ENCODE peak calls at places on chromosomes 4 and X, in six cellular contexts. H is A673; B is GM23338; F is upper lobe of right lung; J is CD8-positive, alpha-beta T cell; G is neural progenitor cell. M is an unnamed sample. For H3K4me1, the result is how much of the 10 kb centered on the place peaks cover.

GRCh38 chrX:105882581-105883275 is 60.4 kb downstream of the NRK start:
- DNase-seq in H (peak), B (no peak), F (no peak), J (no peak), G (no peak), M (no peak)

GRCh38 chr4:153759407-153760226 is at the start of gene RNF175:
- DNase-seq in H (peak), B (peak), F (no peak), J (no peak), G (peak), M (peak)

GRCh38 chrX:113959912-113960626 is 623.8 kb upstream of the HTR2C start:
- DNase-seq in H (no peak), B (peak), F (no peak), J (no peak), G (peak), M (no peak)

GRCh38 chr4:78309352-78309751 is 242.2 kb upstream of the ANXA3 start:
- DNase-seq in H (no peak), B (no peak), F (no peak), J (no peak), G (no peak), M (no peak)

GRCh38 chrX:56211701-56212100 is 20.5 kb upstream of the KLF8 start:
- DNase-seq in H (no peak), B (no peak), F (no peak), J (no peak), G (no peak), M (no peak)

GRCh38 chr4:1192091-1192492 is 19.7 kb upstream of the SPON2 start:
- DNase-seq in H (peak), B (no peak), F (peak), J (no peak), G (no peak), M (peak)

GRCh38 chr4:184762100-184762499 is 28.2 kb upstream of the CENPU start:
- DNase-seq in H (no peak), B (no peak), F (no peak), J (peak), G (no peak), M (no peak)

GRCh38 chr4:65007841-65008439 is 598.7 kb upstream of the TECRL start:
- DNase-seq in H (peak), B (peak), F (no peak), J (no peak), G (peak), M (no peak)

GRCh38 chrX:31228909-31229308 is 157.1 kb upstream of the FTHL17 start:
- DNase-seq in H (no peak), B (no peak), F (no peak), J (no peak), G (no peak), M (no peak)

GRCh38 chr4:176538217-176538925 is 218.6 kb downstream of the SPCS3 start:
- DNase-seq in H (no peak), B (no peak), F (no peak), J (no peak), G (no peak), M (no peak)

GRCh38 chr4:101136373-101137370 is 210.7 kb downstream of the PPP3CA start:
- DNase-seq in H (no peak), B (no peak), F (no peak), J (no peak), G (no peak), M (no peak)

DNA sequence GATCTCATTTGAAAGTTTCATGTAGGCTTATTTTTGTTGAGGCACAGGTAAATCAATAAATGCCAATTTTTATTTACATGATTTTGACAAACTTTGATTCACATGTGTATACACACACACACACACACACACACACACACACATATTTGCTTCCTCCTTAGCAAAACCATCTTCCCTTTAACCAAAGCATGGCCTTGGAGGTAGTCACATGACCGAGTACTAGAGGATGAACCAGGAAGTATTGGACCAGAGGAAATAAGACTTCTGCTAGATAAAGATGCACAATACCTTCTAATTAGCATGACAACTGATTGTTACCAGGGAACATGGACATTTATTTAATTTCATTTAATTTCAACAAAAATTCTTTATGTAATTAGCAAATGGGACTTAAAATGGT is 23.4 kb upstream of the CFAP299 start:
- DNase-seq in H (no peak), B (no peak), F (no peak), J (no peak), G (no peak), M (no peak)
- H3K4me1 ChIP-seq in H (under half), B (under half), F (under half), J (under half), G (under half), M (under half)

GRCh38 chr4:29131304-29131703 is 1588.9 kb upstream of the PCDH7 start:
- DNase-seq in H (no peak), B (peak), F (no peak), J (no peak), G (peak), M (no peak)
- TF ChIP-seq CTCF in H (no peak), B (peak), F (no peak), J (no peak), G (peak), M (no peak)

DNA sequence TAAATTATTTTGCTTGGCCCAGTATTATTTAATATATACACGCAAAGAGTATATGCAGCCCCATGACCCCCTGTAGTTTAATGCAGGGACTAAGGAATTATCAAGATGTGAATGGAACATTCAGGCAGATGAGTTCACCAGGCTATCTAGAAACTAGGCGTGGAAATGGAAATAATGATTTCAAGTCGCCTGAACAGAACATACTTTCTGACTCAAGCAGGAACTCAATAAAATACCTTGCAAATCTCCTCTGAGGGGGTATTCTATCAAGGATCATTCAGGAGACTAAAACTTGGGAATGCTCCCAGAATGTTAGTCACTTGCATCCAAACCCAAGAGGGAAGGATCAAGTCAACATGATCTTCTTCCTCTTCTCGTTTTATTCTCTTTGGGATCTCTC is 59.6 kb upstream of the RASSF6 start:
- DNase-seq in H (peak), B (no peak), F (no peak), J (no peak), G (no peak), M (no peak)
- H3K4me1 ChIP-seq in H (under half), B (under half), F (under half), J (under half), G (under half), M (under half)

DNA sequence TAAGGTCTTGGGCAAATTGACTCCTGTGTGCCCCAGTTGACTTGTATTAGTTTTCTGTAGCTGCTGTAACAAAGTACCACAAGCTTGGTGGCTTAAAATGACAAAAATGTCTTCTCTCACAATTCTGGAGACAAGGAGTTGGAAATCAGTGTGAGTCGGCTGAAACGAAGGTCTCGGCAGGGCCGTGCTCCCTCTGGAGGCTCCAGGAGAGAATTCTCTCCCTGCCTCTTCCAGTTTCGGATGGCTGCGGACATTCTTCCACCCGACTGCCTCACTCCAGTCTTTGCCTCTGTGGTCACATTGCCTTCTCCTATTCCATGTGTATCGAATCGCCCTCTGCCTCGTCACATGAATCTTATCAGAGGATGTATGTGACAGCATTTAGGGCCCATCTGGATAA is 66.0 kb upstream of the PHOX2B start:
- DNase-seq in H (peak), B (peak), F (no peak), J (no peak), G (peak), M (no peak)
- TF ChIP-seq CTCF in H (peak), B (peak), F (peak), J (no peak), G (peak), M (no peak)

GRCh38 chrX:4320436-4320947 is 607.0 kb upstream of the PRKX start:
- DNase-seq in H (no peak), B (peak), F (no peak), J (no peak), G (peak), M (no peak)

GRCh38 chrX:4314586-4314985 is 601.1 kb upstream of the PRKX start:
- DNase-seq in H (no peak), B (no peak), F (no peak), J (no peak), G (no peak), M (no peak)

DNA sequence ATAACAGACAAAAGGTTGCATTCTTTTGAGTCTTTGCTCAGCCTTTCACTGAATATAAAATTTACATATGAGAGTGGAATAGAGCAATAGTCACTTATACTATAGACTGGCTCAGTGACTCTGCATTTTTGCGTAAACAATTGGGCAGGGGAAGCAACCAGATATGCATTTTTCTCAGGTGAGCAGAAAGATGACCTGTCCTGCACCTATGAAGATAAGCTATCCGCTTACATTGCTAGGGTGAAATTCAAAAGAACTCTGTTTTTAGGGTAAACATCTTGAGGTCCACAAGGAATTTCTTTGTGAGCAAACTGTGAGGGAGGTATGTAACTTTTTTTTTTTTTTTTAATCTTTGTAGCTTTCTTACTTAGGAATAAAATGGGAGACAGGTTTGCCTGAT is 602.4 kb upstream of the PRKX start:
- DNase-seq in H (no peak), B (no peak), F (no peak), J (no peak), G (no peak), M (no peak)
- H3K4me1 ChIP-seq in H (under half), B (under half), F (under half), J (under half), G (under half), M (under half)

DNA sequence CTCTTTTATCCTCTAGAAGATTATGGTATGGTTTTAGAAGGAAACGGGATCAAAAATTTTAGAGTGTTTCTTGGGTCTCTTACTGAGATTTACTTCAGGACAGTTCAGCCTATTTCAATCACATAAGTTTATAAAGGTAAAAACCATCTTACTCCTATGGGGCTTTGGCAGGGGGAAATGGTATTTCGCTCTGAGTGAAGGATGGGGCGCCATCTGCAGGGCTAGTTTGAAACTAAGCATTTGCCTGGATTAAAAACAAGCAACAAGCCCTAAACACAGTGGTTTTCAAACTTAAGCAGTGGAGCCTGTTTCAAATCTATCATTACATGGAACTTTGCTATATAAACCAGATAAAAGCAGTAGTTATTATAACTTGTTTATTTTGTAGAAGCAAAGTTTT is 361.5 kb upstream of the FMR1 start:
- DNase-seq in H (peak), B (peak), F (no peak), J (no peak), G (peak), M (no peak)
- TF ChIP-seq CTCF in H (peak), B (peak), F (peak), J (no peak), G (peak), M (peak)

DNA sequence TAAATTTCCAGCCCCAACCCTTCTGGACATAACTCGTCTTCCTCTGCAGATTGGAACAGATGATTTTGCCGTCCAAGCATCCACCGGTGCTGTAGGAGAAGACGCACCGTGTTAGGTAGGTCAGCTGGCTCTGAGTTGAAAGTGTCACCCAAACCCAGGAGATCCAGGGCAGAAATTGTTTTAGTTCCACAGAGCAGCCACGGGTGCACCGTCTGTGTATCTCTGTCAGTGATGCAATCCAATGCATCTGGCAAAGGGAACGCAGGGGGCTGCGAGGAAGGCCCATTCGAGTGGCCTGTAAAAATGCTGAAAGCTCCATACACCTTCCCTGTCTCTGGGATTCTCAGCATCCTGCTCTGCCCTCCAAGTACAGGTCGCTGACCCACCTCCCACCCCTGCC is 39.9 kb upstream of the SHOX start:
- DNase-seq in H (no peak), B (no peak), F (no peak), J (no peak), G (no peak), M (no peak)
- H3K4me1 ChIP-seq in H (under half), B (under half), F (under half), J (under half), G (under half), M (under half)

GRCh38 chr4:98546910-98547544 is 111.4 kb downstream of the TSPAN5 start:
- DNase-seq in H (peak), B (peak), F (no peak), J (no peak), G (peak), M (no peak)
- TF ChIP-seq CTCF in H (peak), B (no peak), F (no peak), J (no peak), G (no peak), M (no peak)

GRCh38 chr4:39565925-39566630 is 38.8 kb upstream of the UGDH start:
- DNase-seq in H (no peak), B (no peak), F (no peak), J (no peak), G (no peak), M (no peak)
- H3K4me1 ChIP-seq in H (under half), B (under half), F (under half), J (under half), G (under half), M (under half)

GRCh38 chr4:10316851-10317250 is 140.4 kb downstream of the ZNF518B start:
- DNase-seq in H (no peak), B (no peak), F (no peak), J (no peak), G (no peak), M (no peak)

GRCh38 chr4:10315638-10316037 is 141.6 kb downstream of the ZNF518B start:
- DNase-seq in H (no peak), B (no peak), F (no peak), J (no peak), G (no peak), M (no peak)

GRCh38 chr4:10317345-10317744 is 139.9 kb downstream of the ZNF518B start:
- DNase-seq in H (no peak), B (no peak), F (no peak), J (no peak), G (no peak), M (no peak)

GRCh38 chr4:10311939-10312338 is 145.3 kb downstream of the ZNF518B start:
- DNase-seq in H (no peak), B (no peak), F (no peak), J (no peak), G (no peak), M (no peak)

GRCh38 chr4:10312568-10312967 is 144.7 kb downstream of the ZNF518B start:
- DNase-seq in H (no peak), B (no peak), F (no peak), J (no peak), G (no peak), M (no peak)
- TF ChIP-seq CTCF in H (no peak), B (no peak), F (no peak), J (no peak), G (no peak), M (no peak)